ENCODE peak calls at places on chromosomes 3 and 15, in four cellular contexts. D is islet precursor cell, N is OCI-LY7, G is ACHN. H is an unnamed sample.

GRCh38 chr15:70196314-70197291 is 98.9 kb upstream of the TLE3 start:
- DNase-seq in D (peak), G (no peak), N (peak), H (no peak)

GRCh38 chr3:60399861-60400845 is 851.1 kb downstream of the FHIT start:
- DNase-seq in D (peak), N (no peak), G (no peak), H (no peak)

GRCh38 chr15:63531586-63531985 is 27.2 kb downstream of the USP3 start:
- DNase-seq in G (no peak), D (no peak), N (no peak), H (no peak)

GRCh38 chr3:16335772-16336621 is 71.0 kb downstream of the OXNAD1 start:
- DNase-seq in G (no peak), D (no peak), N (no peak), H (no peak)

GRCh38 chr3:133829310-133829707 is 23.7 kb downstream of the SRPRB start:
- DNase-seq in G (no peak), D (peak), N (no peak), H (no peak)

GRCh38 chr3:46892285-46893145 is 15.0 kb downstream of the PTH1R start:
- DNase-seq in G (peak), D (peak), N (no peak), H (peak)

GRCh38 chr3:21673393-21673792 is 77.6 kb downstream of the ZNF385D start:
- DNase-seq in N (no peak), G (no peak), D (no peak), H (no peak)

GRCh38 chr3:151268267-151269235 is 9.8 kb downstream of the P2RY14 start:
- DNase-seq in G (no peak), D (no peak), N (no peak), H (no peak)

GRCh38 chr3:113834983-113835382 is 3.6 kb upstream of the GRAMD1C start:
- DNase-seq in D (no peak), G (no peak), N (no peak), H (no peak)

GRCh38 chr3:99761415-99761981 is 56.2 kb upstream of the CMSS1 start:
- DNase-seq in N (no peak), G (no peak), D (no peak), H (no peak)

GRCh38 chr3:4425707-4426106 is 41.4 kb downstream of the SUMF1 start:
- DNase-seq in D (no peak), G (no peak), N (no peak), H (no peak)

GRCh38 chr3:114380233-114380645 is 86.4 kb downstream of the TIGIT start:
- DNase-seq in D (peak), G (no peak), N (no peak), H (peak)

GRCh38 chr3:39267631-39268553 is 11.9 kb downstream of the CX3CR1 start:
- DNase-seq in G (no peak), D (no peak), N (no peak), H (no peak)

GRCh38 chr3:96814581-96815567 is at the start of gene EPHA6:
- DNase-seq in G (peak), N (no peak), D (peak), H (no peak)

GRCh38 chr3:155327430-155327829 is 33.9 kb upstream of the STRIT1 start:
- DNase-seq in G (no peak), N (no peak), D (no peak), H (no peak)

GRCh38 chr3:54837964-54838363 is 89.9 kb downstream of the LRTM1 start:
- DNase-seq in D (no peak), G (peak), N (peak), H (no peak)

GRCh38 chr3:189170559-189170958 is 1.2 kb upstream of the TPRG1 start:
- DNase-seq in D (no peak), G (no peak), N (no peak), H (no peak)

GRCh38 chr3:195788711-195789581 is 22.8 kb downstream of the MUC4 start:
- DNase-seq in N (no peak), D (peak), G (no peak), H (no peak)

GRCh38 chr3:102536479-102536878 is 101.7 kb downstream of the ZPLD1 start:
- DNase-seq in N (peak), D (no peak), G (peak), H (no peak)

GRCh38 chr3:18389108-18389733 is 35.9 kb downstream of the SATB1 start:
- DNase-seq in G (peak), N (peak), D (no peak), H (peak)

GRCh38 chr3:132311860-132312259 is 5.3 kb upstream of the ACP3 start:
- DNase-seq in D (no peak), G (no peak), N (no peak), H (no peak)

GRCh38 chr3:171113716-171114115 is 87.2 kb upstream of the SLC2A2 start:
- DNase-seq in N (peak), G (no peak), D (peak), H (no peak)

GRCh38 chr3:43317461-43318316 is 31.3 kb downstream of the SNRK start:
- DNase-seq in D (no peak), G (no peak), N (no peak), H (no peak)

GRCh38 chr3:22358334-22358733 is 607.3 kb upstream of the ZNF385D start:
- DNase-seq in N (no peak), G (no peak), D (no peak), H (no peak)

GRCh38 chr15:65829150-65829764 is 37.2 kb upstream of the DENND4A start:
- DNase-seq in N (peak), G (peak), D (no peak), H (no peak)

GRCh38 chr15:75062706-75063105 is 39.3 kb downstream of the PPCDC start:
- DNase-seq in D (no peak), G (no peak), N (no peak), H (no peak)

GRCh38 chr15:38378162-38378560 is 75.8 kb upstream of the FAM98B start:
- DNase-seq in N (no peak), D (no peak), G (no peak), H (no peak)

GRCh38 chr3:190996376-190996775 is 133.9 kb upstream of the GMNC start:
- DNase-seq in D (no peak), G (no peak), N (no peak), H (no peak)

GRCh38 chr15:71294636-71295241 is 179.5 kb downstream of the THSD4 start:
- DNase-seq in N (no peak), G (peak), D (no peak), H (peak)

GRCh38 chr15:74543583-74543982 is 2.6 kb downstream of the ARID3B start:
- DNase-seq in N (peak), G (no peak), D (no peak), H (no peak)

GRCh38 chr15:39669671-39670070 is 88.8 kb downstream of the THBS1 start:
- DNase-seq in D (no peak), G (no peak), N (no peak), H (no peak)

GRCh38 chr15:96064351-96064756 is 266.1 kb upstream of the NR2F2 start:
- DNase-seq in N (no peak), D (peak), G (no peak), H (no peak)

GRCh38 chr3:99846472-99846871 is 28.8 kb downstream of the CMSS1 start:
- DNase-seq in G (no peak), D (no peak), N (no peak), H (no peak)

GRCh38 chr3:150755902-150756301 is 7.1 kb downstream of the SIAH2 start:
- DNase-seq in G (no peak), D (no peak), N (no peak), H (no peak)

GRCh38 chr15:38622908-38623307 is 58.3 kb upstream of the RASGRP1 start:
- DNase-seq in N (no peak), G (no peak), D (peak), H (no peak)

H was measured in HS-27A.